ENCODE peak calls at places on chromosomes 3 and 15, in ten cellular contexts. F is NCI-H1105; O is effector CD4-positive, alpha-beta T cell; U is stimulated activated CD4-positive, alpha-beta T cell treated with anti-CD3 and anti-CD28 coated beads, Interleukin-4, amount 100 ng/mL, for 24 hours; L is GM23338; J is choroid plexus epithelial cell; P is left ventricle myocardium inferior; E is heart left ventricle; X is amygdala; W is activated effector memory CD4-positive, alpha-beta T cell treated with Interleukin-2 at 50 U/mL for 16 hours. R is an unnamed sample.

GRCh38 chr15:31483053-31483923 is 156.7 kb downstream of the KLF13 start:
- DNase-seq in F (no peak), O (peak), U (peak), L (peak), J (no peak), P (no peak), E (no peak), X (no peak), W (peak), R (peak)

GRCh38 chr3:153290278-153291015 is 128.4 kb downstream of the RAP2B start:
- DNase-seq in F (no peak), O (no peak), U (no peak), L (no peak), J (peak), P (no peak), E (no peak), X (no peak), W (no peak), R (no peak)

GRCh38 chr15:31442203-31443090 is 115.8 kb downstream of the KLF13 start:
- DNase-seq in F (no peak), O (no peak), U (no peak), L (peak), J (peak), P (no peak), E (no peak), X (no peak), W (no peak), R (peak)

GRCh38 chr3:14598143-14598569 is 53.4 kb upstream of the CCDC174 start:
- DNase-seq in F (peak), O (peak), U (peak), L (peak), J (peak), P (no peak), E (no peak), X (no peak), W (peak), R (no peak)

GRCh38 chr3:151946606-151947005 is 73.2 kb downstream of the SUCNR1 start:
- DNase-seq in F (no peak), O (no peak), U (no peak), L (no peak), J (no peak), P (no peak), E (no peak), X (no peak), W (no peak), R (no peak)

GRCh38 chr3:60588806-60589205 is 662.4 kb downstream of the FHIT start:
- DNase-seq in F (no peak), O (no peak), U (no peak), L (no peak), J (no peak), P (no peak), E (no peak), X (no peak), W (no peak), R (no peak)

GRCh38 chr15:39580630-39581500 is at the start of gene THBS1:
- DNase-seq in F (no peak), O (no peak), U (peak), L (peak), J (peak), P (peak), E (peak), X (no peak), W (peak), R (peak)

GRCh38 chr3:179606534-179607085 is 2.0 kb downstream of the NDUFB5 start:
- DNase-seq in F (no peak), O (no peak), U (no peak), L (no peak), J (no peak), P (no peak), E (no peak), X (no peak), W (no peak), R (no peak)

GRCh38 chr3:184914628-184915027 is 102.7 kb downstream of the VPS8 start:
- DNase-seq in F (no peak), O (no peak), U (no peak), L (no peak), J (peak), P (no peak), E (no peak), X (no peak), W (no peak), R (no peak)

GRCh38 chr3:59839283-59839682 is 789.5 kb upstream of the CFAP20DC start:
- DNase-seq in F (no peak), O (no peak), U (no peak), L (no peak), J (peak), P (no peak), E (no peak), X (no peak), W (no peak), R (no peak)

GRCh38 chr3:178231645-178232044 is 304.6 kb upstream of the KCNMB2 start:
- DNase-seq in F (no peak), O (no peak), U (no peak), L (no peak), J (no peak), P (no peak), E (no peak), X (no peak), W (no peak), R (no peak)

GRCh38 chr3:127840671-127841070 is 18.4 kb upstream of the MGLL start:
- DNase-seq in F (no peak), O (no peak), U (no peak), L (no peak), J (no peak), P (no peak), E (no peak), X (no peak), W (no peak), R (no peak)

GRCh38 chr3:144031938-144032337 is 60.3 kb downstream of the DIPK2A start:
- DNase-seq in F (no peak), O (no peak), U (no peak), L (no peak), J (no peak), P (peak), E (peak), X (peak), W (no peak), R (peak)

GRCh38 chr3:41174703-41174964 is 24.7 kb upstream of the CTNNB1 start:
- DNase-seq in F (no peak), O (no peak), U (no peak), L (no peak), J (no peak), P (no peak), E (no peak), X (no peak), W (no peak), R (no peak)

GRCh38 chr15:99987119-99987506 is 253.9 kb upstream of the LYSMD4 start:
- DNase-seq in F (no peak), O (no peak), U (no peak), L (no peak), J (no peak), P (no peak), E (no peak), X (no peak), W (no peak), R (no peak)

GRCh38 chr3:24579008-24579407 is 84.4 kb upstream of the THRB start:
- DNase-seq in F (no peak), O (no peak), U (no peak), L (peak), J (no peak), P (no peak), E (no peak), X (no peak), W (no peak), R (no peak)

GRCh38 chr15:26433060-26433459 is 339.8 kb downstream of the GABRB3 start:
- DNase-seq in F (no peak), O (no peak), U (no peak), L (no peak), J (no peak), P (no peak), E (no peak), X (no peak), W (no peak), R (no peak)

GRCh38 chr3:65006300-65006739 is 318.5 kb upstream of the ADAMTS9 start:
- DNase-seq in F (no peak), O (no peak), U (no peak), L (no peak), J (peak), P (no peak), E (no peak), X (no peak), W (no peak), R (no peak)

GRCh38 chr3:168047190-168047795 is 48.4 kb downstream of the GOLIM4 start:
- DNase-seq in F (peak), O (no peak), U (no peak), L (peak), J (peak), P (no peak), E (no peak), X (no peak), W (no peak), R (no peak)

GRCh38 chr3:62551556-62551955 is 178.2 kb upstream of the FEZF2 start:
- DNase-seq in F (no peak), O (no peak), U (no peak), L (no peak), J (no peak), P (no peak), E (no peak), X (no peak), W (no peak), R (no peak)

GRCh38 chr3:102733811-102734574 is 299.2 kb downstream of the ZPLD1 start:
- DNase-seq in F (no peak), O (no peak), U (no peak), L (peak), J (peak), P (no peak), E (no peak), X (no peak), W (no peak), R (no peak)

GRCh38 chr3:147424325-147424910 is 15.3 kb downstream of the ZIC1 start:
- DNase-seq in F (no peak), O (no peak), U (no peak), L (peak), J (peak), P (no peak), E (no peak), X (no peak), W (no peak), R (no peak)

GRCh38 chr3:142866841-142867631 is 21.8 kb downstream of the PCOLCE2 start:
- DNase-seq in F (peak), O (no peak), U (no peak), L (peak), J (peak), P (no peak), E (no peak), X (no peak), W (no peak), R (peak)

R was measured in stomach.